ENCODE peak calls at places on chromosomes 3 and 15, in nine cellular contexts. K is cardiac muscle cell, F is IMR-90, Z is pancreas, W is left lung, G is AG04450, Q is progenitor cell of endocrine pancreas, X is upper lobe of left lung, S is lower leg skin. H is an unnamed sample.

GRCh38 chr3:157585386-157585785 is 82.2 kb upstream of the VEPH1 start:
- DNase-seq in Z (no peak), F (no peak), Q (no peak), X (no peak), K (no peak), S (no peak), G (no peak), W (no peak), H (no peak)

GRCh38 chr3:96760956-96761355 is 53.4 kb upstream of the EPHA6 start:
- DNase-seq in S (no peak), Q (no peak), Z (no peak), X (no peak), F (no peak), G (no peak), W (no peak), K (no peak), H (no peak)

GRCh38 chr3:136193273-136194043 is 2.7 kb downstream of the MSL2 start:
- DNase-seq in Z (no peak), W (no peak), F (no peak), Q (no peak), G (no peak), S (no peak), X (no peak), K (peak), H (no peak)

GRCh38 chr15:65328506-65329297 is 24.2 kb downstream of the RNU5B-1 start:
- DNase-seq in W (no peak), F (no peak), X (peak), S (no peak), Z (no peak), K (no peak), Q (no peak), G (no peak), H (no peak)

GRCh38 chr15:31338879-31339557 is 12.4 kb downstream of the KLF13 start:
- DNase-seq in S (no peak), K (peak), G (peak), Z (peak), X (peak), W (peak), Q (no peak), F (peak), H (peak)

GRCh38 chr3:124206225-124206624 is 214.3 kb upstream of the ROPN1 start:
- DNase-seq in K (no peak), S (no peak), Q (no peak), F (no peak), Z (no peak), W (no peak), X (no peak), G (no peak), H (no peak)

GRCh38 chr15:39631357-39631756 is 50.5 kb downstream of the THBS1 start:
- DNase-seq in W (no peak), K (no peak), F (peak), S (no peak), X (no peak), Z (no peak), G (no peak), Q (no peak), H (no peak)

GRCh38 chr3:85977615-85978338 is 1013.2 kb downstream of the VGLL3 start:
- DNase-seq in S (no peak), X (no peak), Z (no peak), K (no peak), W (no peak), G (no peak), Q (no peak), F (no peak), H (no peak)

GRCh38 chr3:149217347-149217746 is 4.3 kb downstream of the CP start:
- DNase-seq in Q (no peak), F (no peak), K (no peak), S (no peak), X (no peak), W (no peak), G (no peak), Z (no peak), H (no peak)

GRCh38 chr3:48546203-48546829 is 10.3 kb downstream of the PFKFB4 start:
- DNase-seq in S (no peak), K (no peak), W (no peak), G (no peak), Z (no peak), Q (no peak), F (no peak), X (no peak), H (no peak)

GRCh38 chr3:27669505-27670085 is 52.5 kb downstream of the EOMES start:
- DNase-seq in S (no peak), Q (no peak), K (no peak), Z (no peak), F (no peak), W (no peak), G (no peak), X (no peak), H (no peak)

GRCh38 chr15:66615846-66616245 is 50.0 kb upstream of the LCTL start:
- DNase-seq in F (no peak), S (no peak), Q (no peak), K (no peak), Z (no peak), X (no peak), G (no peak), W (no peak), H (no peak)

GRCh38 chr3:18679226-18679625 is 254.1 kb upstream of the SATB1 start:
- DNase-seq in X (no peak), G (no peak), F (no peak), S (no peak), Z (no peak), K (no peak), Q (no peak), W (no peak), H (no peak)

GRCh38 chr3:177061382-177061781 is 135.9 kb downstream of the TBL1XR1 start:
- DNase-seq in G (no peak), Q (no peak), S (no peak), X (no peak), Z (no peak), W (no peak), F (no peak), K (no peak), H (no peak)

GRCh38 chr15:53716909-53717878 is 42.3 kb downstream of the WDR72 start:
- DNase-seq in W (no peak), S (no peak), G (no peak), Q (no peak), Z (no peak), X (no peak), K (no peak), F (no peak), H (no peak)
- TF ChIP-seq CTCF in W (no peak), S (no peak), G (peak), Q (peak), Z (peak), X (no peak), K (no peak), F (no peak), H (peak)

GRCh38 chr3:103308921-103309320 is 874.1 kb downstream of the ZPLD1 start:
- DNase-seq in X (no peak), W (no peak), Q (no peak), Z (no peak), S (no peak), G (no peak), F (no peak), K (peak), H (no peak)
- TF ChIP-seq CTCF in X (no peak), W (no peak), Q (peak), Z (no peak), S (no peak), G (no peak), F (no peak), K (no peak), H (peak)

GRCh38 chr15:101494251-101494796 is 4.8 kb upstream of the PCSK6 start:
- DNase-seq in Q (no peak), X (no peak), G (no peak), F (no peak), W (no peak), S (no peak), Z (no peak), K (no peak), H (peak)

GRCh38 chr15:101495334-101496197 is 6.1 kb upstream of the PCSK6 start:
- DNase-seq in F (no peak), S (no peak), X (no peak), K (no peak), Z (no peak), W (no peak), G (no peak), Q (no peak), H (peak)

GRCh38 chr15:101490922-101491738 is 1.6 kb upstream of the PCSK6 start:
- DNase-seq in X (no peak), Q (no peak), F (no peak), G (no peak), Z (no peak), W (no peak), K (no peak), S (no peak), H (peak)

GRCh38 chr15:101491739-101492640 is 2.5 kb upstream of the PCSK6 start:
- DNase-seq in Z (no peak), Q (no peak), K (no peak), W (no peak), G (no peak), S (no peak), X (no peak), F (no peak), H (peak)

DNA sequence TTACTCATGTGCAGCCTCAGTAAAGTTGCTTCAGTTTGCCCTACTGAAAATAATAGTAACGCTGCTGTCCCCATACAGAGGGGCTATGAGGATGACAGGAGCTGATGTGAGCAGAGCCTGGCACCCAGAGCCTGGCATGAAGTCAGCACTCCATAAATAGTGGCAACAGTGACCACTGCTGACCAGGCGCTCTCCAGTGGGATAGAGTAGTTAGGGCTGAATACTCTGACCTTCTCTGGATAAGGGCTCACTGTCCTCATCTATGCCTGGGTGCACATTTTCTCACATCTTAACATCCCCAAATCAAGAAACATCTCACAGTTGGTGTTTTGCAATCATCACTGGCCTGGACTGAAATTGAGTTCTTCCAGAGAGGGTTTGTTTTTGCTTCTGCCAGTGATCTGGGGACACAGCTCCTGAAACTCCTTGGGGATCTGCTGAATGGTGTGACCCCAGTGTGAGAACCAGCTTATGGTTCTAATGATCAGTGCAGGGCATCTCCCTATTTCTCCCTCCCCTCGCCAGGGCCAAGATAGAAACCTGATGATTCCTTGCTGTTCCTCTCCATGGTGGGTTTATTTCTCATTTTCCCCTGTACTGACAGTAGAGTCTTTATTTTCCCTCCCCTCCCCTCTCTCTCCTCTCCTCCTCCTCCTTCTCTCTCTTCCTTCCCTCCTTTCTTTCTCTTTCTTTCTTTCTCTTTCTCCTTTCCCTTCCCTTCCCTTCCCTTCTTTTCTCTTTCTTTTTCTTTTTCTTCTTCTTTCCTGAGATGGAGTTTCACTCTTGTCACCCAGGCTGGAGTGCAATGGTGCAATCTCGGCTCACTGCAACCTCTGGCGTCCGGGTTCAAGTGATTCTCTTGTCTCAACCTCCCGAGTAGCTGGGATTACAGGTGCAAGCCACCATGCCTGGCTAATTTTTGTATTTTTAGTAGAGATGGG is 3.5 kb upstream of the PCSK6 start:
- DNase-seq in Q (no peak), S (no peak), G (no peak), F (no peak), X (no peak), K (no peak), W (no peak), Z (no peak), H (peak)
- TF ChIP-seq CTCF in Q (no peak), S (no peak), G (no peak), F (no peak), X (no peak), K (no peak), W (no peak), Z (no peak), H (no peak)

DNA sequence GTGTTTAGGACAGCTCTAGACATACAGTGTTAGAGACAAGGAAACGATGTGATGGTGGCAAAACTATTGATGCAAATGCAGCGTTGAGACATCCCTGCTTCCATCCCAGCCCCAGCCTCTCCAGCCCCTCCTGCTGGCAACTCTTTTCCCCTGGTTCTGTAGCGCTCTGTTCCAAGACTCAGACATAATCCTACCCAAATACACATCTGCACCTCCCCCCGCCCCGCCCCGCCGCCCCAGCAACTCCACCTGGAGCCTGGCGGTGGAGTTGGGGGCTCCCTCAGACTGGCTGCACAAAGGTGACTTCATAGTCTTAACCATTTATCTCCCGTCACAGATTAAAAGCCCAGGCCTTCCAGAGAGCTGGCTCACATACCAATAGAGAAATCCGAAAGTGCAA is 7.2 kb upstream of the SEC22A start:
- DNase-seq in Z (no peak), W (no peak), S (no peak), G (no peak), K (peak), Q (peak), X (peak), F (peak), H (no peak)
- TF ChIP-seq CTCF in Z (no peak), W (peak), S (no peak), G (peak), K (peak), Q (peak), X (peak), F (peak), H (peak)

GRCh38 chr3:10693457-10693856 is 122.6 kb upstream of the SLC6A11 start:
- DNase-seq in S (no peak), Q (no peak), G (no peak), Z (no peak), K (no peak), F (peak), W (no peak), X (no peak), H (no peak)
- TF ChIP-seq CTCF in S (no peak), Q (no peak), G (no peak), Z (no peak), K (peak), F (no peak), W (no peak), X (no peak), H (no peak)

DNA sequence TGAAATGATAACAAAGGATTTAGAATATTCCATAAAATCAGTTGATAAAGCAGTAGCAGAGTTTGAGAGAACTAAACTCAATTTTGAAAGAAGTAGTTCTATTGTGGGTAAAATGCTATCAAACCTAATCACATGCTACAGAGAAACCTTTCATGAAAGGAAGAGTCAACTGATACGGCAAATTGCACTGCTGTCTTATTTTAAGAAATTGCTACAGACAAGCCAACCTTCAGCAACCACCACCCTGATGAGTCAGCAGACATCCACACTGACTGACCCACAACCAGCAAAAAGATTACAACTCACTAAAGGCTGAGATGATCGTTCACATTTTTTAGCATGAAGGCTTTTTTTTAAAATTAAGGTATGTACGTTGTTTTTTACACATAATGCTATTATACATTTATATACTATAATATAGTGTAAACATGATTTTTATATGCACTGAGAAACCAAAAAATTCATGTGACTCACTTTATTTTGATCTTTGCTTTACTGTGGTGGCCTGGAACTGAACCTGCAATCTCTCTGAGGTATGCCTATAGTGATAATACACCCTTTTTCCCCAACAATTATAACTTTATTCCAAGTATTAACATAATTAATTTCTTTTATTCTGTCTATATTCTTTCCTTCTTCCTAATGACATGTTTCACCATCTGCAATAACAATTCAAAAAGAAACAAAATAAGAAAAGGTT is 109.9 kb downstream of the TBC1D5 start:
- DNase-seq in W (no peak), Q (no peak), G (peak), F (peak), X (no peak), K (no peak), S (no peak), Z (no peak), H (no peak)
- TF ChIP-seq CTCF in W (no peak), Q (no peak), G (no peak), F (no peak), X (no peak), K (no peak), S (no peak), Z (no peak), H (no peak)

DNA sequence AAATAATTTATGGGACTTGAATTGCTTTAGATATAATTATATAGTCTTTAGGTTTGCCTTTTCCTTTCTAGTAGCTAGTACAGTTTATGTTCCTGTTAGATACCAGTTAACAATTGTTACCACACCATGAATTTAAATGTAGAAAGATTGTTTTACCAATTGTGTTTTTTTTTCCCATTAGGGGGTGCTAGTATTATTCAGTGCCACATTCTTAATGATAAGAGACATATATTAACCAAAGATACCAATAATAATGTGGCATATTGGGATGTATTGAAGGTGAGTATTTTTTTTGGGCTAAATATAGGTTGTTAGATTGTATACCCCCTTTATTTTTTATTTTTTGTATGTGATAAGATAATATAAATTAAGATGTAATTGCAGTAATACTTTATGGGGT is 27.7 kb downstream of the WDR48 start:
- DNase-seq in S (no peak), Z (no peak), Q (no peak), G (no peak), W (no peak), K (no peak), F (no peak), X (no peak), H (no peak)
- TF ChIP-seq CTCF in S (no peak), Z (no peak), Q (no peak), G (no peak), W (no peak), K (peak), F (no peak), X (no peak), H (no peak)